ENCODE peak calls at places on chromosome 2, in ten cellular contexts. One of them, this sample, is unnamed.

GRCh38 chr2:173107629-173108022 is 32.0 kb downstream of the MAP3K20 start:
- DNase-seq in GDM1: no peak
- DNase-seq in smooth muscle cell of the brain vasculature: no peak
- DNase-seq in DMS 273 treated with DMSO at 0.1 percent for 48 hours: no peak
- DNase-seq in neural progenitor cell: no peak
- DNase-seq in posterior cingulate gyrus: no peak
- DNase-seq in NCI-H345: no peak
- DNase-seq in H54: no peak
- DNase-seq in activated CD8-positive, alpha-beta T cell treated with anti-CD3 and anti-CD28 coated beads, Interleukin-2, amount 10 ng/mL, durations not matched to agents 7 days and 5 days: no peak
- DNase-seq in GM04504: no peak
- DNase-seq in this sample: no peak

GRCh38 chr2:241680827-241681599 is 5.6 kb downstream of the DTYMK start:
- DNase-seq in NCI-H345: no peak
- DNase-seq in H54: peak
- DNase-seq in smooth muscle cell of the brain vasculature: no peak
- DNase-seq in GM04504: peak
- DNase-seq in posterior cingulate gyrus: no peak
- DNase-seq in DMS 273 treated with DMSO at 0.1 percent for 48 hours: no peak
- DNase-seq in activated CD8-positive, alpha-beta T cell treated with anti-CD3 and anti-CD28 coated beads, Interleukin-2, amount 10 ng/mL, durations not matched to agents 7 days and 5 days: no peak
- DNase-seq in GDM1: no peak
- DNase-seq in neural progenitor cell: no peak
- DNase-seq in this sample: no peak

GRCh38 chr2:136051725-136052048 is 66.3 kb upstream of the DARS1 start:
- DNase-seq in H54: no peak
- DNase-seq in GDM1: no peak
- DNase-seq in activated CD8-positive, alpha-beta T cell treated with anti-CD3 and anti-CD28 coated beads, Interleukin-2, amount 10 ng/mL, durations not matched to agents 7 days and 5 days: no peak
- DNase-seq in DMS 273 treated with DMSO at 0.1 percent for 48 hours: no peak
- DNase-seq in smooth muscle cell of the brain vasculature: no peak
- DNase-seq in neural progenitor cell: no peak
- DNase-seq in GM04504: no peak
- DNase-seq in NCI-H345: no peak
- DNase-seq in posterior cingulate gyrus: no peak
- DNase-seq in this sample: no peak

GRCh38 chr2:134260726-134261125 is 6.9 kb downstream of the MGAT5 start:
- DNase-seq in GDM1: no peak
- DNase-seq in GM04504: peak
- DNase-seq in posterior cingulate gyrus: no peak
- DNase-seq in smooth muscle cell of the brain vasculature: no peak
- DNase-seq in NCI-H345: no peak
- DNase-seq in activated CD8-positive, alpha-beta T cell treated with anti-CD3 and anti-CD28 coated beads, Interleukin-2, amount 10 ng/mL, durations not matched to agents 7 days and 5 days: no peak
- DNase-seq in H54: no peak
- DNase-seq in DMS 273 treated with DMSO at 0.1 percent for 48 hours: no peak
- DNase-seq in neural progenitor cell: no peak
- DNase-seq in this sample: no peak

GRCh38 chr2:128016620-128017019 is 11.2 kb downstream of the SAP130 start:
- DNase-seq in H54: no peak
- DNase-seq in posterior cingulate gyrus: peak
- DNase-seq in GDM1: no peak
- DNase-seq in DMS 273 treated with DMSO at 0.1 percent for 48 hours: no peak
- DNase-seq in activated CD8-positive, alpha-beta T cell treated with anti-CD3 and anti-CD28 coated beads, Interleukin-2, amount 10 ng/mL, durations not matched to agents 7 days and 5 days: no peak
- DNase-seq in smooth muscle cell of the brain vasculature: no peak
- DNase-seq in GM04504: no peak
- DNase-seq in NCI-H345: no peak
- DNase-seq in neural progenitor cell: no peak
- DNase-seq in this sample: no peak

GRCh38 chr2:71796174-71796592 is 342.8 kb downstream of the DYSF start:
- DNase-seq in smooth muscle cell of the brain vasculature: no peak
- DNase-seq in GM04504: no peak
- DNase-seq in activated CD8-positive, alpha-beta T cell treated with anti-CD3 and anti-CD28 coated beads, Interleukin-2, amount 10 ng/mL, durations not matched to agents 7 days and 5 days: no peak
- DNase-seq in NCI-H345: no peak
- DNase-seq in neural progenitor cell: no peak
- DNase-seq in GDM1: no peak
- DNase-seq in DMS 273 treated with DMSO at 0.1 percent for 48 hours: no peak
- DNase-seq in H54: peak
- DNase-seq in posterior cingulate gyrus: no peak
- DNase-seq in this sample: no peak

GRCh38 chr2:1876352-1876751 is 132.0 kb upstream of the PXDN start:
- DNase-seq in smooth muscle cell of the brain vasculature: no peak
- DNase-seq in neural progenitor cell: no peak
- DNase-seq in DMS 273 treated with DMSO at 0.1 percent for 48 hours: no peak
- DNase-seq in GM04504: no peak
- DNase-seq in activated CD8-positive, alpha-beta T cell treated with anti-CD3 and anti-CD28 coated beads, Interleukin-2, amount 10 ng/mL, durations not matched to agents 7 days and 5 days: no peak
- DNase-seq in NCI-H345: no peak
- DNase-seq in H54: no peak
- DNase-seq in posterior cingulate gyrus: no peak
- DNase-seq in GDM1: no peak
- DNase-seq in this sample: no peak

GRCh38 chr2:113133696-113134558 is 6.5 kb downstream of the IL1RN start:
- DNase-seq in DMS 273 treated with DMSO at 0.1 percent for 48 hours: no peak
- DNase-seq in smooth muscle cell of the brain vasculature: no peak
- DNase-seq in posterior cingulate gyrus: no peak
- DNase-seq in NCI-H345: no peak
- DNase-seq in GDM1: no peak
- DNase-seq in H54: no peak
- DNase-seq in GM04504: no peak
- DNase-seq in neural progenitor cell: no peak
- DNase-seq in activated CD8-positive, alpha-beta T cell treated with anti-CD3 and anti-CD28 coated beads, Interleukin-2, amount 10 ng/mL, durations not matched to agents 7 days and 5 days: peak
- DNase-seq in this sample: no peak

GRCh38 chr2:59585657-59586056 is 967.8 kb downstream of the BCL11A start:
- DNase-seq in neural progenitor cell: peak
- DNase-seq in DMS 273 treated with DMSO at 0.1 percent for 48 hours: no peak
- DNase-seq in NCI-H345: no peak
- DNase-seq in posterior cingulate gyrus: no peak
- DNase-seq in smooth muscle cell of the brain vasculature: no peak
- DNase-seq in GM04504: no peak
- DNase-seq in GDM1: no peak
- DNase-seq in activated CD8-positive, alpha-beta T cell treated with anti-CD3 and anti-CD28 coated beads, Interleukin-2, amount 10 ng/mL, durations not matched to agents 7 days and 5 days: no peak
- DNase-seq in H54: no peak
- DNase-seq in this sample: no peak

GRCh38 chr2:238161291-238162051 is 2.7 kb downstream of the ERFE start:
- DNase-seq in posterior cingulate gyrus: no peak
- DNase-seq in GM04504: no peak
- DNase-seq in NCI-H345: no peak
- DNase-seq in smooth muscle cell of the brain vasculature: no peak
- DNase-seq in neural progenitor cell: no peak
- DNase-seq in DMS 273 treated with DMSO at 0.1 percent for 48 hours: no peak
- DNase-seq in GDM1: no peak
- DNase-seq in activated CD8-positive, alpha-beta T cell treated with anti-CD3 and anti-CD28 coated beads, Interleukin-2, amount 10 ng/mL, durations not matched to agents 7 days and 5 days: no peak
- DNase-seq in H54: no peak
- DNase-seq in this sample: no peak

GRCh38 chr2:35301349-35301748 is 1054.2 kb upstream of the CRIM1 start:
- DNase-seq in DMS 273 treated with DMSO at 0.1 percent for 48 hours: no peak
- DNase-seq in H54: no peak
- DNase-seq in smooth muscle cell of the brain vasculature: no peak
- DNase-seq in GDM1: no peak
- DNase-seq in activated CD8-positive, alpha-beta T cell treated with anti-CD3 and anti-CD28 coated beads, Interleukin-2, amount 10 ng/mL, durations not matched to agents 7 days and 5 days: no peak
- DNase-seq in neural progenitor cell: no peak
- DNase-seq in posterior cingulate gyrus: no peak
- DNase-seq in GM04504: no peak
- DNase-seq in NCI-H345: no peak
- DNase-seq in this sample: no peak

GRCh38 chr2:151771599-151772358 is 37.5 kb upstream of the NEB start:
- DNase-seq in neural progenitor cell: no peak
- DNase-seq in NCI-H345: no peak
- DNase-seq in smooth muscle cell of the brain vasculature: no peak
- DNase-seq in posterior cingulate gyrus: no peak
- DNase-seq in GM04504: peak
- DNase-seq in DMS 273 treated with DMSO at 0.1 percent for 48 hours: no peak
- DNase-seq in activated CD8-positive, alpha-beta T cell treated with anti-CD3 and anti-CD28 coated beads, Interleukin-2, amount 10 ng/mL, durations not matched to agents 7 days and 5 days: no peak
- DNase-seq in GDM1: no peak
- DNase-seq in H54: no peak
- DNase-seq in this sample: no peak

GRCh38 chr2:25201794-25202193 is 33.4 kb upstream of the POMC start:
- DNase-seq in H54: no peak
- DNase-seq in posterior cingulate gyrus: no peak
- DNase-seq in GDM1: no peak
- DNase-seq in neural progenitor cell: no peak
- DNase-seq in GM04504: no peak
- DNase-seq in NCI-H345: no peak
- DNase-seq in DMS 273 treated with DMSO at 0.1 percent for 48 hours: no peak
- DNase-seq in activated CD8-positive, alpha-beta T cell treated with anti-CD3 and anti-CD28 coated beads, Interleukin-2, amount 10 ng/mL, durations not matched to agents 7 days and 5 days: no peak
- DNase-seq in smooth muscle cell of the brain vasculature: no peak
- DNase-seq in this sample: no peak

GRCh38 chr2:192150166-192150565 is 44.6 kb downstream of the TMEFF2 start:
- DNase-seq in smooth muscle cell of the brain vasculature: no peak
- DNase-seq in GDM1: no peak
- DNase-seq in DMS 273 treated with DMSO at 0.1 percent for 48 hours: no peak
- DNase-seq in GM04504: no peak
- DNase-seq in activated CD8-positive, alpha-beta T cell treated with anti-CD3 and anti-CD28 coated beads, Interleukin-2, amount 10 ng/mL, durations not matched to agents 7 days and 5 days: no peak
- DNase-seq in posterior cingulate gyrus: no peak
- DNase-seq in neural progenitor cell: no peak
- DNase-seq in H54: no peak
- DNase-seq in NCI-H345: no peak
- DNase-seq in this sample: no peak

GRCh38 chr2:88022522-88022921 is 6.2 kb upstream of the RNU2-63P start:
- DNase-seq in smooth muscle cell of the brain vasculature: no peak
- DNase-seq in NCI-H345: no peak
- DNase-seq in GM04504: no peak
- DNase-seq in activated CD8-positive, alpha-beta T cell treated with anti-CD3 and anti-CD28 coated beads, Interleukin-2, amount 10 ng/mL, durations not matched to agents 7 days and 5 days: no peak
- DNase-seq in neural progenitor cell: no peak
- DNase-seq in GDM1: no peak
- DNase-seq in H54: no peak
- DNase-seq in posterior cingulate gyrus: no peak
- DNase-seq in DMS 273 treated with DMSO at 0.1 percent for 48 hours: no peak
- DNase-seq in this sample: no peak